ENCODE peak calls at places on chromosome 13, in six cellular contexts. G is Calu3, Z is Caco-2, D is upper lobe of right lung, J is mammary epithelial cell, T is heart right ventricle. X is an unnamed sample.

GRCh38 chr13:113861433-113862030 is 2.3 kb downstream of the GAS6 start:
- DNase-seq in G (no peak), Z (no peak), D (no peak), J (peak; percentile 82), T (no peak), X (peak; percentile 43)

GRCh38 chr13:49272296-49272695 is 24.6 kb downstream of the CDADC1 start:
- DNase-seq in G (no peak), Z (no peak), D (no peak), J (no peak), T (no peak), X (no peak)

GRCh38 chr13:97125051-97125809 is 96.9 kb upstream of the MBNL2 start:
- DNase-seq in G (peak; percentile 39), Z (peak; percentile 46), D (no peak), J (peak; percentile 90), T (no peak), X (peak; percentile 43)

GRCh38 chr13:47038196-47038595 is 141.3 kb upstream of the HTR2A start:
- DNase-seq in G (no peak), Z (no peak), D (no peak), J (no peak), T (no peak), X (no peak)

GRCh38 chr13:51342706-51343105 is 3.2 kb downstream of the SERPINE3 start:
- DNase-seq in G (no peak), Z (no peak), D (no peak), J (peak; percentile 17), T (no peak), X (no peak)

GRCh38 chr13:110812111-110812868 is 98.8 kb downstream of the ING1 start:
- DNase-seq in G (no peak), Z (no peak), D (peak; percentile 56), J (no peak), T (no peak), X (no peak)

GRCh38 chr13:44386932-44387556 is 13.4 kb downstream of the SERP2 start:
- DNase-seq in G (no peak), Z (peak; percentile 89), D (no peak), J (no peak), T (no peak), X (no peak)

GRCh38 chr13:100710176-100710575 is 35.6 kb upstream of the TMTC4 start:
- DNase-seq in G (no peak), Z (no peak), D (no peak), J (no peak), T (no peak), X (no peak)

GRCh38 chr13:23610966-23611486 is 40.8 kb downstream of the TNFRSF19 start:
- DNase-seq in G (no peak), Z (no peak), D (no peak), J (no peak), T (peak; percentile 68), X (peak; percentile 25)

GRCh38 chr13:113784645-113785024 is 25.6 kb downstream of the TMEM255B start:
- DNase-seq in G (no peak), Z (no peak), D (peak; percentile 36), J (no peak), T (no peak), X (no peak)

GRCh38 chr13:49086711-49087110 is 111.0 kb downstream of the FNDC3A start:
- DNase-seq in G (no peak), Z (no peak), D (no peak), J (peak; percentile 75), T (no peak), X (no peak)

GRCh38 chr13:112891477-112892401 is 77.3 kb upstream of the MCF2L start:
- DNase-seq in G (no peak), Z (peak; percentile 41), D (no peak), J (no peak), T (no peak), X (no peak)

GRCh38 chr13:37118002-37118401 is 12.5 kb upstream of the CSNK1A1L start:
- DNase-seq in G (no peak), Z (no peak), D (no peak), J (no peak), T (peak; percentile 60), X (no peak)

GRCh38 chr13:50529154-50529882 is 314.2 kb downstream of the DLEU7 start:
- DNase-seq in G (peak; percentile 34), Z (peak; percentile 44), D (peak; percentile 91), J (peak; percentile 86), T (peak; percentile 91), X (peak; percentile 90)

GRCh38 chr13:33299626-33300025 is 14.1 kb upstream of the STARD13 start:
- DNase-seq in G (no peak), Z (no peak), D (no peak), J (no peak), T (no peak), X (no peak)

GRCh38 chr13:23433171-23434153 is at the start of gene SACS:
- DNase-seq in G (peak; percentile 8), Z (no peak), D (no peak), J (peak; percentile 31), T (peak; percentile 18), X (no peak)

GRCh38 chr13:40910324-40911050 is 108.6 kb downstream of the ELF1 start:
- DNase-seq in G (no peak), Z (no peak), D (no peak), J (peak; percentile 62), T (no peak), X (no peak)

GRCh38 chr13:43441916-43442315 is 344.9 kb downstream of the ENOX1 start:
- DNase-seq in G (no peak), Z (no peak), D (no peak), J (no peak), T (no peak), X (no peak)

GRCh38 chr13:94115054-94115453 is 364.4 kb downstream of the DCT start:
- DNase-seq in G (no peak), Z (no peak), D (no peak), J (no peak), T (no peak), X (no peak)
- TF ChIP-seq CTCF in G (no peak), Z (no peak), D (no peak), J (peak; percentile 1), T (no peak), X (no peak)

DNA sequence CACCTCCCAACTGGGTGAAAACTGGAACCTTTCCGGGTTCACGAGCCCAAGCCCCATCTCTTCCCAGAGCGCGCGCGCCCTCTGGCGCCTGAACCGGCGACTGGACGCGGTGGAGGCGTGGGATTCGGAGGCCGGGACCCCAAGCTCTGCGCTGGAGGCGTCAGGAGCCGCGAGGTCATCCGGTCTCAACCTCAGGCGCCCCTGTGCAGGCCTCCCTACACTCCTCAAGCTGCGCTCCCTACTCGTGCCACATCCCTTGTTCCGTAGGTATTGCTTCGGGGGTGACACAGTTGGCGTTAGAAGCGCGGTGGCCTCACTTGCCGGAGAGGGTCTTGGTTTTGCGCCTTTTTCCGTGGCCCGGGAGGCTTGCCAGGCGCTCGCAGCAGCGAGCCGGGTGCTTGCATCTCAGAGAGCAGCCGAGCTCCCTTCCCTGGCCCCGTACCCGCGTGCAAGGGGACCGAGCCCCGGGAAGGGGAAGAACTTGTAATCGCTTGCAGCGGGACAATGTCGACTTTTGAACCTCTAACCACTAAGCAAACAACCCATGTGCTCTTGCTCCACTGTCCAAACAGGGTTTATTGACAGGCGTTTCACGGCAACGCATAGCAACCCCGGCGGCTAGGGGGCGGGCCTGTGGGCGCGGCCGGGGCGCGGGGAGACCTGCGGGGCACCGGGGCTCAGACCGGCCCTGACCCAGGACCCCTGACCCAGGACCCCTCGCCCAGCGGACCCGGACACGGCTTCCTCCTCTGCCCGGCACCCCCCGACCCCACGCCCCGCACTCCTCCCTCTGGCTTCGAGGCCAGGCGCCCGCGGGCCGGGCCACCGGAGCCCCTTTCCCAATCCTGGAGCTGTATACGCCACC is 8.5 kb downstream of the CDX2 start:
- DNase-seq in G (peak; percentile 80), Z (peak; percentile 96), D (peak; percentile 81), J (peak; percentile 50), T (peak; percentile 11), X (peak; percentile 91)
- TF ChIP-seq CTCF in G (peak; percentile 47), Z (peak; percentile 78), D (peak; percentile 36), J (peak; percentile 63), T (peak; percentile 54), X (peak; percentile 58)

GRCh38 chr13:81172603-81173002 is 831.7 kb upstream of the SPRY2 start:
- DNase-seq in G (no peak), Z (no peak), D (no peak), J (no peak), T (no peak), X (no peak)
- TF ChIP-seq CTCF in G (no peak), Z (no peak), D (no peak), J (no peak), T (no peak), X (no peak)

DNA sequence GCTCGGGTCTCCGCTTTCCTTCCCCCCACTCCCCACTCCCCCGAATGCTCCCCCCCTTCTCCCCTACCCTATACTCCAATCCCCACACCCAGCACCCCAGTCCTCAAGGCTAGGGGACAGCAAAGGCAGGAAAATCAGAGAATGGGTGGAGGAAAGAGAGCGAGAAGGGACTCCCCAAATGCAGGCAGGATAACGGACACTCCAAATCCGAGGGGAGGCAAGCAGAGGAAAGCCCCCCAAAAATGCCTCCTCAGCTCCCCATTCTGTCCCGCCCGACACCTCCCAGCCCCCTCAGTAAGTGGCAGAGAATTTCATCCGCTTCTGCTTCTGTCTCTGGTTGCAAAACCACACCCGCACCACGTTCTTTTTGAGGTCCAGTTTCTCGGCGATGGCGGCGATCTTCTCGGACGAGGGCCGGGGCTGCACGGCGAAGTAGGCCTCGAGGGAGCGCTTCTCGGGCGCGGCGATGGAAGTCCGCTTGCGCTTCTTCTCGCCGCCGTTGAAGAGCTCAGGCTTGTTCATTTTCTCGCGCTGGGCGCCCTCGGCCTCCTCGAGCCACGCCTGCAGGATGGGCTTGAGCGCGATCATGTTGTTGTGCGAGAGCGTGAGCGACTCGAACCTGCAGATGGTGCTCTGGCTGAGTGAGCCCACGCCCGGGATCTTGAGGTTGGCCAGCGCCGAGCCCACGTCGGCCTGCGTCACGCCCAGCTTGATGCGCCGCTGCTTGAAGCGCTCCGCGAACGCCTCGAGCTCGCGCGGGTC is 2.0 kb downstream of the POU4F1 start:
- DNase-seq in G (no peak), Z (no peak), D (no peak), J (no peak), T (no peak), X (no peak)
- TF ChIP-seq CTCF in G (no peak), Z (no peak), D (no peak), J (no peak), T (no peak), X (no peak)

GRCh38 chr13:93562676-93563075 is 336.1 kb downstream of the GPC6 start:
- DNase-seq in G (no peak), Z (no peak), D (no peak), J (peak; percentile 48), T (no peak), X (no peak)
- TF ChIP-seq CTCF in G (no peak), Z (no peak), D (no peak), J (no peak), T (no peak), X (no peak)

GRCh38 chr13:65330691-65331090 is 1899.4 kb downstream of the PCDH9 start:
- DNase-seq in G (no peak), Z (no peak), D (no peak), J (no peak), T (no peak), X (no peak)

GRCh38 chr13:65336106-65336603 is 1894.0 kb downstream of the PCDH9 start:
- DNase-seq in G (no peak), Z (no peak), D (no peak), J (no peak), T (no peak), X (no peak)

GRCh38 chr13:65330287-65330686 is 1899.8 kb downstream of the PCDH9 start:
- DNase-seq in G (no peak), Z (no peak), D (no peak), J (no peak), T (no peak), X (no peak)
- TF ChIP-seq CTCF in G (no peak), Z (no peak), D (no peak), J (no peak), T (no peak), X (no peak)

GRCh38 chr13:24741016-24741662 is 22.8 kb upstream of the RNF17 start:
- DNase-seq in G (peak; percentile 19), Z (no peak), D (no peak), J (no peak), T (no peak), X (no peak)
- TF ChIP-seq CTCF in G (no peak), Z (peak; percentile 14), D (peak; percentile 25), J (peak; percentile 53), T (peak; percentile 10), X (no peak)

GRCh38 chr13:29845440-29846056 is 4.9 kb downstream of the UBL3 start:
- DNase-seq in G (no peak), Z (no peak), D (no peak), J (no peak), T (no peak), X (no peak)
- TF ChIP-seq CTCF in G (no peak), Z (peak; percentile 19), D (peak; percentile 44), J (peak; percentile 36), T (peak; percentile 62), X (peak; percentile 40)

X was measured in colonic mucosa.